ENCODE peak calls at places on chromosomes 6 and 20, in nine cellular contexts. F is pancreas; G is tibial nerve; M is CD8-positive, alpha-beta T cell; D is fibroblast of lung; J is K562; I is IMR-90; O is glutamatergic neuron; S is astrocyte of the spinal cord. P is an unnamed sample.

GRCh38 chr20:5001174-5002076 is at the start of gene SLC23A2:
- DNase-seq in S (no peak), G (no peak), J (peak; percentile 30), O (peak; percentile 55), I (no peak), M (peak; percentile 75), F (peak; percentile 31), D (peak; percentile 24), P (no peak)

GRCh38 chr6:146277142-146277541 is 248.3 kb downstream of the GRM1 start:
- DNase-seq in O (no peak), J (no peak), S (no peak), D (no peak), G (no peak), M (no peak), I (no peak), F (no peak), P (no peak)

GRCh38 chr20:15378151-15378550 is 1040.7 kb upstream of the FLRT3 start:
- DNase-seq in F (no peak), G (no peak), O (no peak), D (no peak), S (no peak), M (no peak), I (no peak), J (no peak), P (no peak)

GRCh38 chr6:82773061-82773717 is 292.5 kb downstream of the UBE3D start:
- DNase-seq in F (no peak), S (no peak), D (no peak), M (no peak), J (no peak), O (no peak), G (no peak), I (no peak), P (no peak)

GRCh38 chr6:131976545-131977061 is 25.4 kb upstream of the CCN2 start:
- DNase-seq in S (peak; percentile 87), G (no peak), O (no peak), F (no peak), M (no peak), I (peak; percentile 38), J (no peak), D (peak; percentile 92), P (no peak)

GRCh38 chr6:56076033-56076432 is 171.3 kb downstream of the COL21A1 start:
- DNase-seq in F (no peak), O (no peak), J (no peak), G (no peak), S (no peak), I (no peak), D (no peak), M (no peak), P (no peak)

GRCh38 chr6:46246081-46246480 is 75.3 kb upstream of the ENPP5 start:
- DNase-seq in O (no peak), S (no peak), G (no peak), F (no peak), I (no peak), J (no peak), M (no peak), D (no peak), P (no peak)

GRCh38 chr6:169725270-169726048 is 1.2 kb upstream of the PHF10 start:
- DNase-seq in I (peak; percentile 94), J (peak; percentile 93), M (no peak), F (peak; percentile 43), O (peak; percentile 70), S (peak; percentile 78), D (peak; percentile 74), G (peak; percentile 50), P (peak; percentile 54)

GRCh38 chr20:14727485-14728170 is 390.2 kb upstream of the FLRT3 start:
- DNase-seq in S (no peak), M (no peak), J (no peak), D (no peak), O (no peak), G (no peak), F (no peak), I (no peak), P (no peak)

GRCh38 chr6:93295631-93296030 is 123.7 kb downstream of the EPHA7 start:
- DNase-seq in G (no peak), I (no peak), F (no peak), D (no peak), S (no peak), O (no peak), J (no peak), M (no peak), P (no peak)

GRCh38 chr6:73675466-73676098 is 20.4 kb upstream of the CD109 start:
- DNase-seq in M (peak; percentile 73), O (peak; percentile 80), F (peak; percentile 59), J (peak; percentile 85), G (peak; percentile 99), D (peak; percentile 46), I (peak; percentile 81), S (peak; percentile 78), P (peak; percentile 85)

GRCh38 chr6:25774120-25774730 is 19.7 kb downstream of the SLC17A4 start:
- DNase-seq in M (no peak), D (no peak), F (no peak), O (peak; percentile 42), G (no peak), S (no peak), I (no peak), J (no peak), P (no peak)

GRCh38 chr20:35496481-35496880 is 33.0 kb downstream of the C20orf173 start:
- DNase-seq in J (no peak), G (no peak), F (no peak), M (no peak), S (no peak), D (no peak), O (no peak), I (no peak), P (no peak)

GRCh38 chr6:106974999-106975698 is 620 bp upstream of the CD24 start:
- DNase-seq in F (peak; percentile 70), G (no peak), M (no peak), J (peak; percentile 70), O (peak; percentile 80), I (no peak), D (peak; percentile 47), S (peak; percentile 41), P (no peak)
- TF ChIP-seq CTCF in F (no peak), G (no peak), M (no peak), J (peak; percentile 23), O (no peak), I (peak; percentile 11), D (no peak), S (peak; percentile 25), P (no peak)

DNA sequence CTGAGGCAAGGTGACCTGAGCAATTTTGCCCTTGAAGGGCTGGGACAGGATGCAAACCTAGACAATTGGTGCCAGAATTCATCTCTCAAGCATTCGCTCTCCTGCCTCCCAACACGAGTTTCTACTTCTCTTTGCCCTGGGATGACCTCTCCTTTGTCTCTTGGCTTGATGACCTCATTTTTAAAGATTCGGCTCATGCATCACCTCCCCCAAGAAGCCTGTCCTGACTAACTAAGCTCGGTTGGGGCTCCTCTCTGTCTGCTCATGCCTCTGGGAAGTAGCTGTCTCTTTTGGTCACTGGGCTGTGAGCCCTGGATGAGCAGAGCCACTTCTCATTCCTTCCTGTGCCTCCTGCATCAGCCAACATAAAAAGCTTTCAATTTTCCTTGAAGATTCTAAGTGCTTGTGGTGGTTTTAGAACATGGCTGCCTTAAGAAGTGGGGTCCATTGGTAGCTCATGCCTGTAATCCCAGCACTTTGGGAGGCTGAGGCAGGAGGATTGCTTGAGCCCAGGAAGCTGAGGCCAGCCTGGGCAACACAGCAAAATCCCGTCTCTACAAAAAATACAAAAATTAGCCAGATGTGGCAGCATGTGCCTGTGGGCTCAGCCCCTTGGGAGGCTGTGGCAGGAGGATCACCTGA is 11.1 kb upstream of the TCF15 start:
- DNase-seq in J (no peak), M (no peak), S (no peak), F (no peak), D (peak; percentile 28), I (peak; percentile 4), O (no peak), G (no peak), P (no peak)
- TF ChIP-seq CTCF in J (no peak), M (no peak), S (no peak), F (no peak), D (no peak), I (no peak), O (no peak), G (no peak), P (no peak)

GRCh38 chr6:2855061-2855519 is 13.4 kb upstream of the SERPINB1 start:
- DNase-seq in S (peak; percentile 13), F (no peak), G (no peak), I (no peak), D (no peak), O (no peak), M (no peak), J (no peak), P (no peak)

GRCh38 chr6:2852514-2852855 is 10.8 kb upstream of the SERPINB1 start:
- DNase-seq in F (no peak), M (peak; percentile 48), S (no peak), I (no peak), G (no peak), O (no peak), D (no peak), J (no peak), P (no peak)

GRCh38 chr6:2852921-2853322 is 11.3 kb upstream of the SERPINB1 start:
- DNase-seq in S (no peak), D (no peak), I (no peak), F (no peak), G (no peak), O (no peak), M (no peak), J (no peak), P (no peak)

GRCh38 chr6:2854394-2854982 is 12.8 kb upstream of the SERPINB1 start:
- DNase-seq in S (no peak), O (no peak), F (no peak), G (no peak), I (peak; percentile 36), D (no peak), J (peak; percentile 41), M (no peak), P (no peak)

DNA sequence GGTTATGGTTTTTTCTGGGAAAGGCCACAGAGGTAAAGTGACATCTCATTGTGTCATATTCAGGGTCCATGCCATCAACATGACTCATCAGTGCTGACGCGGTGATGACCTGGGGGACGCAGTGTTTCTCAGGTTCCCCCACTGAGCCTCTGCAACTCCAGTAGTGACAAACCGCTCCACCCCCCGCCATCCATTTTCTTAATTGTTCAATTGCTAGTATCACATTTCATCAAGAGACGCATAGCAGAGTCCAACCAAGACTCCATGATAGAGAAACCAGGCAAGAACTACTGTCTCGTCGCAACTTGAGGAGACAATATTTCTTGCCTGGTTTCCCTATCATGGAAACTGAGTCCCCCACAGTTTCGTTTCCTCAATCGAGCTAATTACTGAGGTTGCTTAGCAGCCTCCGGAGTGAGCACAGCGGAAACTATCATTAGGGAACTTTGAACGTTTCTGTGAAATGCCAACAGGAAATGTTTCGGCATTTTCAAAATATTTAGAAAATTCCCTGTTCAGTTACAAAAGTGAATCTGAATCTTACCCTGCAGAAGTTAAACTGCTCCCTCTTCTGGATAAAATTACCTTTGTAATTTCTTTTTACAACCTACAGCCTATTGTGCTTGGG is 12.2 kb upstream of the SERPINB1 start:
- DNase-seq in S (peak; percentile 82), G (peak; percentile 47), I (peak; percentile 89), J (peak; percentile 92), O (no peak), M (no peak), D (peak; percentile 75), F (no peak), P (no peak)
- TF ChIP-seq CTCF in S (peak; percentile 32), G (peak; percentile 29), I (peak; percentile 60), J (peak; percentile 34), O (no peak), M (peak; percentile 52), D (peak; percentile 15), F (peak; percentile 29), P (no peak)

DNA sequence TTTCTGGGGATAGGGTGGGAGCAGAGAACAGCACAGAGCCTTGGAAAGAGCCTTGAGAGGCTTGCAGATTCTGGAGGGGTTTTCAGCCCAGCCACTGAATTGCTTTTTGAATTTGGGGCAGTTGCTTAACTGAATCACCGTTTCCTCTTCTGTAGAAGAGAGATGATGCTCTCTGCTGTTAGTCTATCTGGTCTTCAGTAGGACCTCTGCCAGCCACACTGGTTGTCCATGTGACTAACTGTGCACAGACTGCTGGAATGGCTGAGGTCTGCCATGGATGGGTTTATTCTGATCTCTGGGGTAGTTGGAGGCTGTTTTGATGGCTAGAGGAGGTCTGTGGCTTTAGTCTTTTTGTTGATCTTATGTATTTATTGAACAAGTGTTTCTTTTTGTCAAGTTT is 21.4 kb upstream of the PRDM1 start:
- DNase-seq in J (no peak), G (no peak), M (no peak), D (no peak), I (peak; percentile 37), O (no peak), F (no peak), S (no peak), P (no peak)
- TF ChIP-seq CTCF in J (no peak), G (no peak), M (no peak), D (no peak), I (no peak), O (no peak), F (no peak), S (no peak), P (no peak)